ENCODE peak calls at places on chromosomes 1 and 21, in seven cellular contexts. E is endothelial cell, Y is kidney epithelial cell, H is psoas muscle, S is T-helper 1 cell, M is HEK293T, X is glomerular endothelial cell. W is an unnamed sample.

GRCh38 chr1:154503898-154504297 is 1.7 kb upstream of the SHE start:
- DNase-seq in X (no peak), S (no peak), E (no peak), M (no peak), Y (no peak), H (no peak), W (no peak)

GRCh38 chr1:200118779-200119505 is 91.4 kb downstream of the NR5A2 start:
- DNase-seq in S (no peak), E (no peak), Y (no peak), M (no peak), X (no peak), H (no peak), W (no peak)

GRCh38 chr1:150409504-150410362 is 45.8 kb downstream of the RPRD2 start:
- DNase-seq in X (no peak), Y (no peak), M (no peak), S (no peak), H (no peak), E (no peak), W (peak)

GRCh38 chr1:111745670-111746613 is 6.7 kb upstream of the INKA2 start:
- DNase-seq in Y (no peak), S (no peak), E (no peak), X (no peak), M (no peak), H (no peak), W (no peak)

GRCh38 chr1:40703316-40703715 is 11.8 kb downstream of the NFYC start:
- DNase-seq in H (no peak), S (no peak), X (no peak), Y (peak), E (no peak), M (no peak), W (no peak)

GRCh38 chr21:15768853-15769252 is 39.1 kb downstream of the USP25 start:
- DNase-seq in Y (no peak), S (no peak), M (no peak), H (no peak), E (no peak), X (no peak), W (no peak)

GRCh38 chr21:36640260-36641244 is 58.4 kb upstream of the SIM2 start:
- DNase-seq in E (no peak), Y (no peak), H (no peak), S (no peak), M (peak), X (no peak), W (no peak)

GRCh38 chr1:77533660-77534295 is 148.7 kb downstream of the ZZZ3 start:
- DNase-seq in E (peak), H (peak), S (peak), X (no peak), M (peak), Y (no peak), W (no peak)

GRCh38 chr1:6515771-6516170 is 24.3 kb upstream of the PLEKHG5 start:
- DNase-seq in E (no peak), Y (no peak), M (no peak), X (no peak), S (no peak), H (no peak), W (no peak)

GRCh38 chr1:208431721-208432120 is 187.5 kb upstream of the PLXNA2 start:
- DNase-seq in H (no peak), M (no peak), S (no peak), Y (peak), E (no peak), X (no peak), W (no peak)

GRCh38 chr1:95655321-95656020 is 421.5 kb downstream of the RWDD3 start:
- DNase-seq in E (no peak), Y (no peak), S (no peak), H (no peak), M (no peak), X (no peak), W (no peak)

GRCh38 chr1:165316153-165316772 is 40.3 kb downstream of the LMX1A start:
- DNase-seq in E (no peak), H (no peak), S (no peak), X (no peak), Y (no peak), M (no peak), W (no peak)

GRCh38 chr1:219399446-219399845 is 213.5 kb downstream of the ZC3H11B start:
- DNase-seq in E (no peak), S (no peak), H (no peak), M (no peak), Y (no peak), X (no peak), W (no peak)

GRCh38 chr1:159786966-159787365 is 6.2 kb downstream of the DUSP23 start:
- DNase-seq in H (no peak), E (no peak), S (no peak), M (no peak), Y (no peak), X (no peak), W (no peak)

GRCh38 chr1:6007318-6008083 is 15.3 kb upstream of the NPHP4 start:
- DNase-seq in X (no peak), H (no peak), E (no peak), Y (no peak), M (no peak), S (peak), W (peak)

GRCh38 chr1:230029244-230029643 is 37.8 kb upstream of the GALNT2 start:
- DNase-seq in X (no peak), S (no peak), M (no peak), Y (no peak), E (no peak), H (no peak), W (no peak)

GRCh38 chr1:206041640-206042039 is 11.3 kb upstream of the RHEX start:
- DNase-seq in E (no peak), M (no peak), X (no peak), S (no peak), Y (no peak), H (no peak), W (no peak)

GRCh38 chr21:41518757-41519156 is 10.8 kb upstream of the TMPRSS2 start:
- DNase-seq in X (no peak), M (no peak), S (no peak), E (no peak), H (no peak), Y (no peak), W (no peak)

GRCh38 chr1:30571380-30571779 is 152.0 kb downstream of the MATN1 start:
- DNase-seq in M (no peak), E (no peak), H (no peak), X (no peak), S (no peak), Y (no peak), W (no peak)

GRCh38 chr1:165073402-165074007 is 283.0 kb downstream of the LMX1A start:
- DNase-seq in Y (peak), M (peak), S (no peak), E (peak), H (no peak), X (peak), W (no peak)

GRCh38 chr1:174258148-174258550 is 98.8 kb downstream of the RABGAP1L start:
- DNase-seq in Y (peak), S (peak), M (peak), E (peak), H (no peak), X (peak), W (no peak)

GRCh38 chr1:78292361-78292760 is 198.4 kb upstream of the PTGFR start:
- DNase-seq in Y (no peak), S (no peak), E (no peak), H (peak), M (no peak), X (no peak), W (no peak)

GRCh38 chr1:228095938-228096337 is 7.2 kb downstream of the C1orf35 start:
- DNase-seq in S (no peak), X (no peak), Y (no peak), H (peak), E (no peak), M (no peak), W (peak)

GRCh38 chr1:116915182-116915611 is 5.5 kb downstream of the PTGFRN start:
- DNase-seq in M (no peak), Y (no peak), X (no peak), S (no peak), E (no peak), H (no peak), W (no peak)

GRCh38 chr21:26028183-26028582 is 142.4 kb downstream of the APP start:
- DNase-seq in X (no peak), Y (no peak), M (no peak), H (no peak), S (no peak), E (no peak), W (no peak)

GRCh38 chr1:66532798-66533783 is 862 bp upstream of the SGIP1 start:
- DNase-seq in X (peak), S (no peak), E (peak), Y (peak), H (peak), M (no peak), W (peak)

GRCh38 chr1:67053535-67053784 is 488 bp downstream of the SLC35D1 start:
- DNase-seq in E (peak), S (no peak), H (peak), X (no peak), M (peak), Y (no peak), W (peak)

GRCh38 chr1:90561926-90562325 is 155.2 kb downstream of the BARHL2 start:
- DNase-seq in E (no peak), M (peak), H (no peak), X (no peak), S (no peak), Y (no peak), W (no peak)

W was measured in Right ventricle myocardium superior.